ENCODE peak calls at places on chromosomes 3 and 15, in six cellular contexts. Y, V, L, P, W and R are unnamed samples. For H3K9me3 and H3K36me3, the result is how much of the 10 kb centered on the place peaks cover.

GRCh38 chr3:197023998-197024651 is 5.5 kb downstream of the MELTF start:
- DNase-seq in Y (no peak), V (no peak), L (no peak), P (no peak), W (no peak), R (no peak)

GRCh38 chr3:196514913-196515621 is at the start of gene SMCO1:
- DNase-seq in Y (no peak), V (no peak), L (no peak), P (no peak), W (no peak), R (no peak)

GRCh38 chr3:69300296-69300695 is 85.6 kb downstream of the FRMD4B start:
- DNase-seq in Y (no peak), V (no peak), L (no peak), P (no peak), W (no peak), R (no peak)

GRCh38 chr15:40968290-40969085 is 15.2 kb downstream of the CHAC1 start:
- DNase-seq in Y (no peak), V (peak), L (no peak), P (no peak), W (no peak), R (no peak)

GRCh38 chr15:63306480-63307073 is 29.2 kb downstream of the APH1B start:
- DNase-seq in Y (no peak), V (no peak), L (no peak), P (no peak), W (no peak), R (peak)

GRCh38 chr15:90178468-90179435 is 22.4 kb upstream of the SEMA4B start:
- DNase-seq in Y (no peak), V (no peak), L (no peak), P (no peak), W (no peak), R (no peak)

GRCh38 chr15:55775316-55775715 is 32.4 kb upstream of the PRTG start:
- DNase-seq in Y (no peak), V (no peak), L (no peak), P (no peak), W (no peak), R (no peak)

GRCh38 chr15:32983679-32984078 is 210.8 kb downstream of the FMN1 start:
- DNase-seq in Y (no peak), V (no peak), L (no peak), P (no peak), W (no peak), R (no peak)

GRCh38 chr3:146136647-146137046 is 24.3 kb downstream of the PLOD2 start:
- DNase-seq in Y (no peak), V (no peak), L (no peak), P (no peak), W (no peak), R (no peak)

GRCh38 chr3:127266186-127266585 is 21.7 kb downstream of the PRR20G start:
- DNase-seq in Y (no peak), V (no peak), L (no peak), P (no peak), W (no peak), R (no peak)

GRCh38 chr15:75731248-75732100 is 18.8 kb upstream of the CSPG4 start:
- DNase-seq in Y (no peak), V (peak), L (peak), P (peak), W (no peak), R (no peak)

GRCh38 chr3:13146643-13147143 is 73.5 kb upstream of the IQSEC1 start:
- DNase-seq in Y (no peak), V (peak), L (no peak), P (no peak), W (no peak), R (peak)

GRCh38 chr3:105686324-105686897 is 182.4 kb downstream of the CBLB start:
- DNase-seq in Y (no peak), V (no peak), L (peak), P (peak), W (no peak), R (no peak)

GRCh38 chr3:44992555-44993470 is 16.8 kb downstream of the EXOSC7 start:
- DNase-seq in Y (no peak), V (peak), L (peak), P (no peak), W (no peak), R (peak)

GRCh38 chr3:73504255-73504654 is 120.5 kb downstream of the PDZRN3 start:
- DNase-seq in Y (peak), V (no peak), L (no peak), P (no peak), W (peak), R (no peak)

GRCh38 chr15:68301300-68301699 is 23.8 kb downstream of the FEM1B start:
- DNase-seq in Y (no peak), V (no peak), L (no peak), P (no peak), W (peak), R (no peak)

GRCh38 chr15:60626669-60627068 is 147.7 kb upstream of the ICE2 start:
- DNase-seq in Y (no peak), V (no peak), L (no peak), P (peak), W (no peak), R (no peak)

GRCh38 chr15:59224474-59224873 is 17.8 kb downstream of the LDHAL6B start:
- DNase-seq in Y (no peak), V (no peak), L (no peak), P (no peak), W (no peak), R (no peak)

GRCh38 chr3:158768361-158768787 is 33.5 kb upstream of the MFSD1 start:
- DNase-seq in Y (peak), V (peak), L (peak), P (peak), W (peak), R (peak)

GRCh38 chr3:33749546-33750215 is 31.6 kb upstream of the CLASP2 start:
- DNase-seq in Y (no peak), V (no peak), L (peak), P (peak), W (no peak), R (no peak)

GRCh38 chr15:23857028-23857641 is 170.0 kb upstream of the NDN start:
- DNase-seq in Y (no peak), V (no peak), L (peak), P (peak), W (peak), R (peak)

GRCh38 chr3:79531566-79532295 is 236.1 kb downstream of the ROBO1 start:
- DNase-seq in Y (no peak), V (no peak), L (no peak), P (no peak), W (no peak), R (no peak)

DNA sequence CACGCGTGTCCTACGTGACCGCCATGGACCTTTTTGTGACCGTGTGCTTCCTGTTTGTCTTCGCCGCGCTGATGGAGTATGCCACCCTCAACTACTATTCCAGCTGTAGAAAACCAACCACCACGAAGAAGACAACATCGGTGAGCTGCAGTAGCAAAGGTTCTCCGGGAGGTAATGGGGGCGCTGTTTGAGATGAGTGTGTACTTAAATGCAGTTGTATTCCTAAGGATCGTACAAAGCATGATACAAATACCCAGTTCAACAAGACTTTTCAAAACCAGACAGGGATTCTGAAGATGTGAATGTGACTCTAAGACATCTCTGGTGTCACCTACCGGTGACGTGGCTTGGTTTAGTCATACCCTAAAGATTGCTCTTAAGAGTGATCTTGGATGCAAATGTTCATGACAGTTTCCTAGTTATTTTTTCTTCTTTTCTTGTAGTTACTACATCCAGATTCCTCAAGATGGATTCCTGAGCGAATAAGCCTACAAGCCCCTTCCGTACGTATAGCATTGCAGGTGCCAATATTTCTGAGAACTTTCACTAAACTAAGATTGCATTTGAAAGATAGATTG is 556.6 kb downstream of the GABRG3 start:
- DNase-seq in Y (no peak), V (no peak), L (no peak), P (no peak), W (no peak), R (no peak)
- TF ChIP-seq CTCF in Y (no peak), V (no peak), L (no peak), P (no peak), W (no peak), R (no peak)

GRCh38 chr3:106826861-106827311 is 550.4 kb upstream of the CCDC54 start:
- DNase-seq in Y (no peak), V (no peak), L (no peak), P (no peak), W (no peak), R (no peak)
- H3K9me3 ChIP-seq in Y (under half), V (under half), L (under half), P (under half), W (under half), R (under half)

DNA sequence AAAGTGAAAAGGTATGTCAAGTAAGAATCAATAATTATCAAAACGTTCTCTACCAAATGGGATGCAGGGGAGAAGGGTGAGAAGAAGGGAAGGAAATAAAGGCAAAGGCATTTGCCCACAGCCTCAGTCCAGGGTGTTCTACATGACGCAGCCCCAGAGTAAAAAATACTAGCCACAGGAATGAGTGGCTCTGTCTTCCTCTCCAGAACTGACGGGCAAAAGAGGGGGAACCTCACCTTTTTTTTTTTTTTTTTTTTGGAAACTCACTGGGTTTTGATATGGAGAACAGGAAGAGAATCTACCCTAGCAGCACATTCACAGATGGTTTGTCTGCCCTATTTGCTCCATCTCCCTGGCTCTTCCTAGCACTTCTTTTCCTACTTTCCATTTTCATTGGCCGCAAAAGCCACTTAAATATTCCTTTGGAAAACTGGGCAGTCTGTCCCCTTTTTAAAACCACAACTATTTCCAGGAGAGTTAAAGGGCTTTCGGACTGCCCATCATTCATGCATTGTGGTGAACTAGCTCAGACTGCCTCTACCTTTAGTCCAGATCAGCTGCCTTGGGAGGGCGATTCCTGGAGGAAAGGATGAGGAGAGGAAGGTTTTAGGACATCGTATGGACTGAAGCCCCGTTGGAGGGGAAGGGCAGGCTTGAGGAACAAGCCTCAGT is 28.2 kb downstream of the B3GNT5 start:
- DNase-seq in Y (no peak), V (no peak), L (no peak), P (no peak), W (no peak), R (no peak)
- H3K36me3 ChIP-seq in Y (under half), V (under half), L (under half), P (under half), W (under half), R (under half)

GRCh38 chr3:153290278-153291015 is 128.4 kb downstream of the RAP2B start:
- DNase-seq in Y (no peak), V (no peak), L (peak), P (no peak), W (no peak), R (no peak)

GRCh38 chr3:153291052-153291689 is 129.1 kb downstream of the RAP2B start:
- DNase-seq in Y (no peak), V (no peak), L (peak), P (no peak), W (no peak), R (no peak)

GRCh38 chr3:153293222-153293621 is 131.2 kb downstream of the RAP2B start:
- DNase-seq in Y (no peak), V (no peak), L (peak), P (peak), W (no peak), R (no peak)

GRCh38 chr3:153295906-153296305 is 133.9 kb downstream of the RAP2B start:
- DNase-seq in Y (no peak), V (no peak), L (peak), P (peak), W (no peak), R (no peak)
- TF ChIP-seq CTCF in Y (no peak), V (no peak), L (no peak), P (no peak), W (no peak), R (no peak)

DNA sequence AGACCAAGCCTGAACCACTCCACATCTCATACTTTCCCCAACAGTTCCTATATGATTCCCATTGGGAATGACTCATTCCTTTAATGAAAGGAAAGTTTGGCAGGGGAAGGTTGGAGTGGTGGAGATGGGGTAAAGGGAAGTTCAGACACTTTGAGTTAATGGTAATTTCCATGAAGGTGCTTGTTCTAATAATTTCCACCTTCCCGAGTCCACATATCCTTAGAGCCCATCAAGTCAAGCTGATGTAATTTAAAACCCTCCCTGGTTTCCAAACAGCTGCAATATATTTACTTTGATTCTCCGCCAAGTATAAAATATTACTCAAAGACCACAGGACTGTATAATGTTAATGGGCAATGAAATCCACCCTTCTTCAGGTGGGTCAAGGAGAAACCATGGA is 95.0 kb upstream of the GALNT15 start:
- DNase-seq in Y (no peak), V (no peak), L (peak), P (peak), W (no peak), R (no peak)
- H3K9me3 ChIP-seq in Y (under half), V (under half), L (under half), P (under half), W (under half), R (under half)

GRCh38 chr3:10085738-10086137 is 22.3 kb downstream of the FANCD2OS start:
- DNase-seq in Y (peak), V (no peak), L (no peak), P (no peak), W (no peak), R (no peak)
- H3K36me3 ChIP-seq in Y (under half), V (under half), L (under half), P (under half), W (under half), R (under half)

GRCh38 chr15:31248951-31249350 is 77.7 kb upstream of the KLF13 start:
- DNase-seq in Y (no peak), V (peak), L (no peak), P (no peak), W (no peak), R (no peak)

GRCh38 chr15:31248263-31248662 is 78.4 kb upstream of the KLF13 start:
- DNase-seq in Y (no peak), V (peak), L (no peak), P (no peak), W (no peak), R (no peak)

GRCh38 chr15:31245135-31245689 is 81.4 kb upstream of the KLF13 start:
- DNase-seq in Y (no peak), V (peak), L (no peak), P (no peak), W (no peak), R (no peak)

GRCh38 chr15:31245756-31246155 is 80.9 kb upstream of the KLF13 start:
- DNase-seq in Y (no peak), V (peak), L (no peak), P (no peak), W (no peak), R (no peak)

DNA sequence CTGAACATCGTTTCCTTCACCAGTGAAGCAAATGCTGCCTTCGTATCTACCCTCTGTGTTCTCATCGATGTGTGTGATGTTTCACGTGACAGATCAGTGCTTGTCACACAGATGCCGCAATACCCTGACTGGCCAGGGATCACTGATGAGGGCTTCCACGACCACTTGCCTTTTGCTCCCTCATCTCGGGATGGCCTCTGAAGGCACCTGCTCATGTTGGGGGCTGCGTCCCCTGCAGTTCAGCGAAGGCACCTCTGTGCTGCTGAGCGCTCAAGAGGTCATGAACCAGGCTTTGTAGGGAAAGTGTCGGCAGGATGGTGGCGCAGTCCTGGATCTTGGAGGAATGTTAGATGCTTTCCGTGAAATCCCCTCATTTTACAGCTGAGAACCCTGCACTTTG is 79.2 kb upstream of the KLF13 start:
- DNase-seq in Y (no peak), V (peak), L (no peak), P (no peak), W (no peak), R (no peak)
- TF ChIP-seq CTCF in Y (no peak), V (no peak), L (no peak), P (no peak), W (no peak), R (no peak)

DNA sequence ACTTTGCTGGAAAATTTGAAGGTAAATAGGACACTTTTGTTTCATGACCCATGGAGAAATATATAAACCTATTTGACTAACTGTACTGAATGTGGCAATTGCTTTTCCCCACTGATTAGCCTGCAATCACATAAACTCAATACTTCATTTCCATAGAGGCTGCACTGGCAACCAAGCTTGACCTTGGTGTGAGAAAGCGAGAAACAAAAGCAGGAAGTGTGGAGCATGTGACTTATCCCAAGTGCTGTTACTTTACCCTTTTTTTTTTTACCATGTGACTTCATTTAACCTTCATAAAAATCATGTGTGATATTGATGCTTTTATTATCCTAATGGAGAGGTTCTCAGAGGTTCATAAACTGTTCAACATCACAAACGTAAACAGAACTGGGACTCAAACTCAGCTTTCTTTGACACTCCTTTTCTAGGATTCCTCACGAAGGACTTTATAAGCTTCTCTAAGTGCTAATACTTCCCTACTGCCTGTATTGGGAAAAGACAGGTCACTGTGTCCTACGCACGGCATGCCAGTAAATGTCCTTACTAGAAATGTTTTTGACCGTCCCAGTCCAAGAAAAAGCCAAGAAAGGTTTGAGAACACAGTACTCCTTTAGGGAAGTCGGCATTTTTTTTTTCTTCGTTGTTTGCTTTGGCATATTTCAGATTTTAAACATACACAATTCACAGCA is 34.9 kb upstream of the ZNF385D start:
- DNase-seq in Y (peak), V (no peak), L (no peak), P (no peak), W (no peak), R (no peak)
- H3K9me3 ChIP-seq in Y (under half), V (under half), L (under half), P (under half), W (under half), R (under half)